ENCODE peak calls at places on chromosomes 7 and 10, in four cellular contexts. U is HCT116, Z is K562, Y is H1. X is an unnamed sample.

GRCh38 chr10:73232887-73233286 is 14.2 kb downstream of the DNAJC9 start:
- DNase-seq in U (no peak), Z (peak), Y (no peak), X (no peak)

GRCh38 chr7:141562036-141562435 is 10.8 kb downstream of the AGK start:
- DNase-seq in U (no peak), Z (no peak), Y (no peak), X (no peak)

GRCh38 chr7:116543664-116544063 is 18.8 kb downstream of the CAV1 start:
- DNase-seq in U (no peak), Z (no peak), Y (no peak), X (no peak)

GRCh38 chr10:15571570-15571969 is 148.2 kb downstream of the ITGA8 start:
- DNase-seq in U (no peak), Z (peak), Y (no peak), X (no peak)

GRCh38 chr10:93403741-93404354 is 78.3 kb downstream of the MYOF start:
- DNase-seq in U (no peak), Z (no peak), Y (no peak), X (no peak)

GRCh38 chr7:51528172-51528571 is 211.6 kb upstream of the COBL start:
- DNase-seq in U (no peak), Z (peak), Y (no peak), X (no peak)

GRCh38 chr10:124497196-124497990 is 35.8 kb downstream of the LHPP start:
- DNase-seq in U (no peak), Z (no peak), Y (no peak), X (no peak)

GRCh38 chr10:102227050-102227449 is 951 bp downstream of the ELOVL3 start:
- DNase-seq in U (no peak), Z (no peak), Y (no peak), X (peak)

GRCh38 chr7:85716353-85716752 is 529.5 kb upstream of the SEMA3D start:
- DNase-seq in U (no peak), Z (no peak), Y (no peak), X (no peak)

GRCh38 chr10:74548676-74549075 is 277.7 kb upstream of the KAT6B start:
- DNase-seq in U (no peak), Z (no peak), Y (no peak), X (peak)

GRCh38 chr10:127614484-127614883 is 65.4 kb downstream of the NPS start:
- DNase-seq in U (no peak), Z (no peak), Y (no peak), X (no peak)

GRCh38 chr7:26987338-26987737 is 108.5 kb downstream of the HOXA1 start:
- DNase-seq in U (no peak), Z (no peak), Y (no peak), X (no peak)

GRCh38 chr7:69173341-69173740 is 424.9 kb upstream of the AUTS2 start:
- DNase-seq in U (no peak), Z (no peak), Y (no peak), X (no peak)

GRCh38 chr10:95289921-95290421 is 832 bp downstream of the PDLIM1 start:
- DNase-seq in U (no peak), Z (no peak), Y (no peak), X (no peak)

GRCh38 chr10:117541405-117541908 is 1.1 kb upstream of the EMX2 start:
- DNase-seq in U (no peak), Z (no peak), Y (no peak), X (no peak)
- TF ChIP-seq FOSL1 in U (no peak), Z (no peak), Y (peak), X (no peak)

DNA sequence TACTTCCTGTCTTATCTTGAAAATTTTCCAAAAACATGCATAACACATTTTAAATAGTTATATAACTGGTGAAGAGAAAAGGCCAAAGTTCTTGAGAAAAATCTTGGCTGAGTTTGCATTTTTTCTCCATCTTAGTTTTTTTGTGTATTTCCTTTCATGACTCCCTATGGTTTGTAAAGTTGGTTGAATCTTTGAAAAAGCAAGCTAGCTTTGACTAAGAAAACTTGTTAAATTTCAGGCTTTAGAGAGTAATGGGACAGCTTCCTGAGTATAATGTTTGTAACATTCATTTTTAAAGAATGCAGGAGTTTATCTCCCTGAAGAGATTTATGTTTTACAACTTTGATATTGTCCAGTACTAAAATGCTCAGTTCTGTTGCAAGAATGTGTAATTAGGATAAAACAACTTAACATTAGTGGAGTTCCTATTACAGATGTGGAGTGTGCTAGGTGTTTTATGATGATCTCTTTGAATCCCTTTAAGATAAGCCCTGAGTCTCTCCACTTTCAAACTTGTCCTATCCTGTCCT is 11.1 kb upstream of the HERPUD2 start:
- DNase-seq in U (no peak), Z (no peak), Y (no peak), X (no peak)
- TF ChIP-seq FOSL1 in U (no peak), Z (no peak), Y (no peak), X (no peak)

GRCh38 chr10:58932126-58932525 is 244.3 kb upstream of the PHYHIPL start:
- DNase-seq in U (no peak), Z (no peak), Y (no peak), X (no peak)

GRCh38 chr10:58932821-58933314 is 243.6 kb upstream of the PHYHIPL start:
- DNase-seq in U (no peak), Z (no peak), Y (no peak), X (no peak)

GRCh38 chr10:58925381-58925780 is 251.1 kb upstream of the PHYHIPL start:
- DNase-seq in U (no peak), Z (no peak), Y (no peak), X (no peak)

GRCh38 chr10:58936364-58936763 is 240.1 kb upstream of the PHYHIPL start:
- DNase-seq in U (no peak), Z (no peak), Y (no peak), X (no peak)

GRCh38 chr10:58930497-58930896 is 245.9 kb upstream of the PHYHIPL start:
- DNase-seq in U (no peak), Z (no peak), Y (no peak), X (no peak)
- TF ChIP-seq FOSL1 in U (no peak), Z (no peak), Y (no peak), X (no peak)

DNA sequence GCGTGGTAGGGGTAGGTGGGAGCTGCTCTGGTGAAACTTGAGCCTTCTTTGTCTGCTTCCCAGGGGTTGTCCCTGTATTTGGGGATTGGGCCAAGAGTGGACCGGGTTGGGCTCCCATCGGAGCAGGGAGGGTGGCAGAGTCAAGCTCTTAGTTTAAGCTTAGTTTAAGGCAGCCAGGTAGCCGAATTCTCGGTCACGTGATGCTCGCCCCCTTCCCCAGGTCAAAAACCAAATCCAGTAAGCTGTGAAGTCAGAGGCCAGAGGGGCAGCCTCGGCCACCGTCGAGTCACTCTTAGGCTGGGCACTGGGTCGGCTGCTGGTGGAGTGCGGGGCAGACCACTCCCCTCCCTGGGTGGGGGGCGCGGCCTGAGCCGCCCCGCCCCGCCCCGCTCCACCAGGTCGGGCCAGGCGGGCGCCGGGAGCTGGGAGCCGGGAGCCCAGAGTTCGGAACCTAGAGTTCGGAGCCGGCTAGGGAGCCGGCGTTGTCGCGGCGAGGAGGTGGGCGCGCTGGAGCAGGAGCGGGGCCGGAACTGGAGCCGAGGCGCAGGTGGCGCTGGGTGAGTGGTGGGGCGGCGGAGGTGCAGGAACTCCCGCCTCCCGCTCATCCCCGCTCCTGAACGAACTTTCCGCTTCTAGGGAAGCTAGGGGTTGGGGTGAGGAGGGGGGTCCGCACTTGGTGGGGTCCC is 2.8 kb upstream of the LZTS2 start:
- DNase-seq in U (no peak), Z (peak), Y (no peak), X (no peak)
- TF ChIP-seq FOSL1 in U (no peak), Z (no peak), Y (no peak), X (no peak)

GRCh38 chr7:20402297-20403230 is 71.9 kb downstream of the ITGB8 start:
- DNase-seq in U (no peak), Z (no peak), Y (no peak), X (no peak)
- TF ChIP-seq FOSL1 in U (no peak), Z (no peak), Y (no peak), X (no peak)

DNA sequence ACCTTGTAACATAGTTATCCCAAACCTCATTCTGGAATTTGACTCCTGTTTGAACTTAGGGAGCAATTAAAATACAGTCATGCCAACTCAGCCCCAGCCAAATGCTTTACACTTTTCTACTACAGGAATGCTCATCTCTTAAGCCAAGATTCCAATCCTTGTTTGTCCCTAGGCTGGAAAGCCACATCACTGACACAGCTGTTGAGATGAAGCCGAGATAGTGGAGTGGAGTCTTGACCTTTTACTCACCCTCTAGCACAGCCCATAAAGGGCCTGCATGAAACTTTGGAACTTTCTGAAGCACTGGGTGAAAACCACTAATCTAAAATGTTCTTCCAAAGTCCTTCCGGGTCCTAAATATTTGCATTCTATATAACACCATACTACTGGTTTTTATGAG is 247.3 kb downstream of the ETV1 start:
- DNase-seq in U (peak), Z (peak), Y (peak), X (no peak)
- TF ChIP-seq FOSL1 in U (no peak), Z (peak), Y (no peak), X (no peak)